ENCODE peak calls at places on chromosome 12, in five cellular contexts. One of them, this sample, is unnamed.
A peak's percentile ranks its signal among the peaks of the same experiment; 100 is the strongest.

GRCh38 chr12:90546511-90546910 is 408.5 kb downstream of the CCER1 start:
- DNase-seq in GM12878: no peak
- DNase-seq in H1: no peak
- DNase-seq in HEK293T: no peak
- DNase-seq in HepG2: no peak
- DNase-seq in this sample: no peak

GRCh38 chr12:93609281-93610192 is 37.1 kb downstream of the SOCS2 start:
- DNase-seq in GM12878: no peak
- DNase-seq in HepG2: no peak
- DNase-seq in HEK293T: no peak
- DNase-seq in H1: no peak
- DNase-seq in this sample: no peak

GRCh38 chr12:109495012-109495411 is 17.6 kb downstream of the UBE3B start:
- DNase-seq in HepG2: no peak
- DNase-seq in GM12878: no peak
- DNase-seq in HEK293T: no peak
- DNase-seq in H1: no peak
- DNase-seq in this sample: no peak

GRCh38 chr12:43893670-43894069 is 57.8 kb downstream of the TMEM117 start:
- DNase-seq in GM12878: no peak
- DNase-seq in H1: no peak
- DNase-seq in HepG2: no peak
- DNase-seq in HEK293T: no peak
- DNase-seq in this sample: no peak

GRCh38 chr12:107912421-107913004 is 138.0 kb downstream of the ASCL4 start:
- DNase-seq in H1: no peak
- DNase-seq in HEK293T: peak; percentile 84
- DNase-seq in HepG2: no peak
- DNase-seq in GM12878: no peak
- DNase-seq in this sample: peak; percentile 58

GRCh38 chr12:56990648-56991318 is 15.6 kb downstream of the ZBTB39 start:
- DNase-seq in H1: no peak
- DNase-seq in HEK293T: no peak
- DNase-seq in HepG2: no peak
- DNase-seq in GM12878: no peak
- DNase-seq in this sample: no peak

GRCh38 chr12:54863948-54864584 is 9.8 kb downstream of the MUCL1 start:
- DNase-seq in HepG2: no peak
- DNase-seq in H1: no peak
- DNase-seq in GM12878: no peak
- DNase-seq in HEK293T: no peak
- DNase-seq in this sample: no peak

GRCh38 chr12:49487605-49488004 is 51.2 kb upstream of the KCNH3 start:
- DNase-seq in HepG2: no peak
- DNase-seq in GM12878: peak; percentile 13
- DNase-seq in HEK293T: no peak
- DNase-seq in H1: no peak
- DNase-seq in this sample: no peak

GRCh38 chr12:94743174-94743573 is 92.8 kb upstream of the TMCC3 start:
- DNase-seq in HEK293T: no peak
- DNase-seq in HepG2: no peak
- DNase-seq in H1: no peak
- DNase-seq in GM12878: no peak
- DNase-seq in this sample: no peak

GRCh38 chr12:128267651-128268347 is 829 bp downstream of the TMEM132C start:
- DNase-seq in HepG2: no peak
- DNase-seq in H1: no peak
- DNase-seq in GM12878: no peak
- DNase-seq in HEK293T: no peak
- DNase-seq in this sample: no peak

GRCh38 chr12:89494411-89495231 is 30.0 kb downstream of the GALNT4 start:
- DNase-seq in GM12878: no peak
- DNase-seq in H1: no peak
- DNase-seq in HepG2: no peak
- DNase-seq in HEK293T: no peak
- DNase-seq in this sample: no peak

GRCh38 chr12:31035944-31036665 is 37.6 kb upstream of the DDX11 start:
- DNase-seq in H1: no peak
- DNase-seq in GM12878: no peak
- DNase-seq in HepG2: no peak
- DNase-seq in HEK293T: no peak
- DNase-seq in this sample: no peak

GRCh38 chr12:27772328-27773049 is 7.5 kb upstream of the KLHL42 start:
- DNase-seq in GM12878: no peak
- DNase-seq in H1: no peak
- DNase-seq in HepG2: no peak
- DNase-seq in HEK293T: no peak
- DNase-seq in this sample: no peak

GRCh38 chr12:27732281-27732680 is 21.6 kb downstream of the MRPS35 start:
- DNase-seq in GM12878: no peak
- DNase-seq in H1: no peak
- DNase-seq in HEK293T: peak; percentile 16
- DNase-seq in HepG2: peak; percentile 39
- DNase-seq in this sample: peak; percentile 65

GRCh38 chr12:90301734-90302133 is 593.1 kb upstream of the ATP2B1 start:
- DNase-seq in HepG2: no peak
- DNase-seq in H1: no peak
- DNase-seq in GM12878: no peak
- DNase-seq in HEK293T: no peak
- DNase-seq in this sample: no peak

GRCh38 chr12:5742264-5742663 is 202.8 kb downstream of the ANO2 start:
- DNase-seq in HepG2: no peak
- DNase-seq in HEK293T: no peak
- DNase-seq in H1: no peak
- DNase-seq in GM12878: no peak
- DNase-seq in this sample: no peak

GRCh38 chr12:20411309-20411708 is 43.0 kb downstream of the PDE3A start:
- DNase-seq in GM12878: no peak
- DNase-seq in HepG2: no peak
- DNase-seq in H1: no peak
- DNase-seq in HEK293T: no peak
- DNase-seq in this sample: no peak

GRCh38 chr12:11651785-11652184 is 2.3 kb downstream of the ETV6 start:
- DNase-seq in H1: no peak
- DNase-seq in HEK293T: no peak
- DNase-seq in HepG2: no peak
- DNase-seq in GM12878: no peak
- DNase-seq in this sample: no peak

GRCh38 chr12:81992461-81992860 is 233.3 kb upstream of the PPFIA2 start:
- DNase-seq in H1: peak; percentile 9
- DNase-seq in HEK293T: peak; percentile 38
- DNase-seq in GM12878: no peak
- DNase-seq in HepG2: no peak
- DNase-seq in this sample: peak; percentile 36

GRCh38 chr12:91467686-91468085 is 285.1 kb upstream of the DCN start:
- DNase-seq in HEK293T: no peak
- DNase-seq in GM12878: no peak
- DNase-seq in H1: no peak
- DNase-seq in HepG2: no peak
- DNase-seq in this sample: no peak

GRCh38 chr12:127803545-127803944 is 463.4 kb upstream of the TMEM132C start:
- DNase-seq in HEK293T: no peak
- DNase-seq in GM12878: no peak
- DNase-seq in HepG2: no peak
- DNase-seq in H1: no peak
- DNase-seq in this sample: no peak

GRCh38 chr12:91577586-91578539 is 395.2 kb upstream of the DCN start:
- DNase-seq in HepG2: no peak
- DNase-seq in GM12878: no peak
- DNase-seq in H1: no peak
- DNase-seq in HEK293T: peak; percentile 10
- DNase-seq in this sample: no peak

GRCh38 chr12:29545102-29545467 is 47.6 kb upstream of the OVCH1 start:
- DNase-seq in H1: no peak
- DNase-seq in GM12878: no peak
- DNase-seq in HEK293T: no peak
- DNase-seq in HepG2: no peak
- DNase-seq in this sample: no peak

GRCh38 chr12:68530965-68531364 is 79.7 kb upstream of the RAP1B start:
- DNase-seq in GM12878: no peak
- DNase-seq in H1: no peak
- DNase-seq in HepG2: no peak
- DNase-seq in HEK293T: no peak
- DNase-seq in this sample: no peak

GRCh38 chr12:11652351-11653040 is 3.0 kb downstream of the ETV6 start:
- DNase-seq in HEK293T: no peak
- DNase-seq in HepG2: no peak
- DNase-seq in H1: no peak
- DNase-seq in GM12878: peak; percentile 71
- DNase-seq in this sample: no peak

GRCh38 chr12:10557766-10558165 is 52.1 kb downstream of the EIF2S3B start:
- DNase-seq in GM12878: peak; percentile 63
- DNase-seq in HepG2: no peak
- DNase-seq in HEK293T: no peak
- DNase-seq in H1: peak; percentile 19
- DNase-seq in this sample: no peak

GRCh38 chr12:10553148-10553547 is 47.5 kb downstream of the EIF2S3B start:
- DNase-seq in HEK293T: no peak
- DNase-seq in HepG2: no peak
- DNase-seq in H1: no peak
- DNase-seq in GM12878: no peak
- DNase-seq in this sample: no peak

GRCh38 chr12:10557329-10557728 is 51.6 kb downstream of the EIF2S3B start:
- DNase-seq in H1: no peak
- DNase-seq in HEK293T: no peak
- DNase-seq in GM12878: no peak
- DNase-seq in HepG2: no peak
- DNase-seq in this sample: no peak

GRCh38 chr12:10554228-10554970 is 48.7 kb downstream of the EIF2S3B start:
- DNase-seq in GM12878: no peak
- DNase-seq in HepG2: no peak
- DNase-seq in H1: no peak
- DNase-seq in HEK293T: no peak
- DNase-seq in this sample: no peak

GRCh38 chr12:10554971-10555481 is 49.3 kb downstream of the EIF2S3B start:
- DNase-seq in GM12878: no peak
- DNase-seq in HEK293T: no peak
- DNase-seq in H1: no peak
- DNase-seq in HepG2: no peak
- DNase-seq in this sample: no peak
- TF ChIP-seq SUZ12 in GM12878: no peak
- TF ChIP-seq SUZ12 in HEK293T: no peak
- TF ChIP-seq SUZ12 in H1: no peak
- TF ChIP-seq SUZ12 in HepG2: no peak
- TF ChIP-seq SUZ12 in this sample: no peak

GRCh38 chr12:119423285-119423684 is 88.8 kb downstream of the CCDC60 start:
- DNase-seq in HEK293T: no peak
- DNase-seq in GM12878: no peak
- DNase-seq in H1: no peak
- DNase-seq in HepG2: no peak
- DNase-seq in this sample: peak; percentile 66

GRCh38 chr12:119425623-119426022 is 91.1 kb downstream of the CCDC60 start:
- DNase-seq in HEK293T: no peak
- DNase-seq in H1: no peak
- DNase-seq in GM12878: no peak
- DNase-seq in HepG2: no peak
- DNase-seq in this sample: no peak
- TF ChIP-seq SUZ12 in HEK293T: no peak
- TF ChIP-seq SUZ12 in H1: no peak
- TF ChIP-seq SUZ12 in GM12878: no peak
- TF ChIP-seq SUZ12 in HepG2: no peak
- TF ChIP-seq SUZ12 in this sample: no peak

GRCh38 chr12:1594045-1594294 is 411 bp downstream of the FBXL14 start:
- DNase-seq in H1: no peak
- DNase-seq in GM12878: no peak
- DNase-seq in HepG2: no peak
- DNase-seq in HEK293T: peak; percentile 57
- DNase-seq in this sample: peak; percentile 75
- TF ChIP-seq SUZ12 in H1: no peak
- TF ChIP-seq SUZ12 in GM12878: no peak
- TF ChIP-seq SUZ12 in HepG2: no peak
- TF ChIP-seq SUZ12 in HEK293T: no peak
- TF ChIP-seq SUZ12 in this sample: no peak

DNA sequence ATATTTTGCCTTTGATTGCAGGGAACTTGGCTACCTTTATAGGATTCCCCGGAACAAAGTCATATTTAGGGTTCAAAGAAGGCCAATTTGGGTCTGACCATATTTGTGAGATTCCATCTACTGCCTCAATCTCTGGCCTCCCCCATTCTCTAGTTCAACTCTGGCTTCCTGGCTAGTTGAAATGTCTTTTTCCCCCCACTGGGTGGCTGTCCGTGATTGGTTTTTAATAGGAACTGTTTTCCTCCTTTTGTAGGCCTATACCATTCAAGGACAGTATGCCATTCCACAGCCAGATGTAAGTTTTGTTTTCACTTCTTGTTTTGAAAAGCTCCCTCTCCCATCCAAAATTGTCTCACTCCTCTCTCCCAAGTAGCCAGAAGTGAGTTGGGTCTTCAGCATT is 13.8 kb downstream of the PCBP2 start:
- DNase-seq in H1: no peak
- DNase-seq in HepG2: no peak
- DNase-seq in HEK293T: no peak
- DNase-seq in GM12878: no peak
- DNase-seq in this sample: no peak
- TF ChIP-seq SUZ12 in H1: no peak
- TF ChIP-seq SUZ12 in HepG2: no peak
- TF ChIP-seq SUZ12 in HEK293T: no peak
- TF ChIP-seq SUZ12 in GM12878: no peak
- TF ChIP-seq SUZ12 in this sample: no peak

GRCh38 chr12:21831671-21832357 is 57.3 kb upstream of the KCNJ8 start:
- DNase-seq in GM12878: no peak
- DNase-seq in H1: no peak
- DNase-seq in HepG2: no peak
- DNase-seq in HEK293T: no peak
- DNase-seq in this sample: no peak
- TF ChIP-seq SUZ12 in GM12878: no peak
- TF ChIP-seq SUZ12 in H1: no peak
- TF ChIP-seq SUZ12 in HepG2: no peak
- TF ChIP-seq SUZ12 in HEK293T: no peak
- TF ChIP-seq SUZ12 in this sample: no peak

DNA sequence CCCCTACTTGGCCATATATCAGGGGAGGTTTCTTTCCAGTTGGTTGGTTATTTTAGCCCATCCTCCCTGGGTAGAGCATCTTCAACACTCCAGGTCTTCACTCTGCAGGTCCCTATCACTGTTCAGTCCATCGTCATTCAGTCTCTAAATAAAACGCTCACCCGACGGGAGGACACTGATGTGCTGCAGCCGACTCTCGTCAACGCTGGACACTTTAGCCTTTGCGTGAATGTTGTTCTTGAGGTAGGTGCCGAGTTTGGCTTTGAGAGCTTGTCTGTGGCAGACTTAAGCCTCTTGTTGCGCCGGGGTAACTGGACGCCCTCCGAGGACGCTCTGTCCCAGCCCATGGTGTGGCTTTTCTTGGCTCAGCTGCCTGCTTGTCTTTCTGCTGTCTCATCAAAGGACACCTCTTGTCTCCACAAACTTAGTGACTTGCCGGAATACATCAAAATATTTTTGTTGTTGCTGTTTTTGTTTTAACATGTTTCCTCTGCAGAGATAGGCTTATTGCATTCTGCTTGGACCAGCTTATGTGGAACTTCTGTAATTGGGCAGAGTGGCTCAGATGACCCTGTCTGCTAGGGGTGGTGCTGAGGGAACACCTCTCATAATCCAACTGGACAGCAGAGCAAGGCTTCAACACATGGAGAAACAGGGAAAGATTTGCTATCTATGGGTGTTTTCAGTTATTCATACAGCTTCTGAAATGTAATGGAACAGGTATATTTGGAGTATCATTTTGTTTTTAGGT is 26.5 kb downstream of the TCTN1 start:
- DNase-seq in GM12878: no peak
- DNase-seq in HepG2: no peak
- DNase-seq in H1: no peak
- DNase-seq in HEK293T: no peak
- DNase-seq in this sample: no peak
- TF ChIP-seq SUZ12 in GM12878: no peak
- TF ChIP-seq SUZ12 in HepG2: no peak
- TF ChIP-seq SUZ12 in H1: no peak
- TF ChIP-seq SUZ12 in HEK293T: no peak
- TF ChIP-seq SUZ12 in this sample: no peak